ENCODE peak calls at places on chromosomes 11 and 22, in eight cellular contexts. One of them, this sample, is unnamed.

GRCh38 chr11:2379471-2380174 is 2.5 kb downstream of the CD81 start:
- DNase-seq in left cardiac atrium: peak
- DNase-seq in EH: no peak
- DNase-seq in brain microvascular endothelial cell: no peak
- DNase-seq in astrocyte of the cerebellum: no peak
- DNase-seq in PC-3: no peak
- DNase-seq in stimulated activated naive CD4-positive, alpha-beta T cell: no peak
- DNase-seq in dorsolateral prefrontal cortex: no peak
- DNase-seq in this sample: no peak

GRCh38 chr11:763073-763463 is 14.2 kb downstream of the GATD1 start:
- DNase-seq in left cardiac atrium: no peak
- DNase-seq in EH: no peak
- DNase-seq in brain microvascular endothelial cell: no peak
- DNase-seq in astrocyte of the cerebellum: no peak
- DNase-seq in PC-3: peak
- DNase-seq in stimulated activated naive CD4-positive, alpha-beta T cell: no peak
- DNase-seq in dorsolateral prefrontal cortex: no peak
- DNase-seq in this sample: no peak

GRCh38 chr11:9150501-9150900 is 59.1 kb upstream of the SCUBE2 start:
- DNase-seq in left cardiac atrium: no peak
- DNase-seq in EH: peak
- DNase-seq in brain microvascular endothelial cell: peak
- DNase-seq in astrocyte of the cerebellum: no peak
- DNase-seq in PC-3: peak
- DNase-seq in stimulated activated naive CD4-positive, alpha-beta T cell: no peak
- DNase-seq in dorsolateral prefrontal cortex: no peak
- DNase-seq in this sample: no peak

GRCh38 chr22:22124374-22124773 is 120.2 kb upstream of the VPREB1 start:
- DNase-seq in left cardiac atrium: no peak
- DNase-seq in EH: no peak
- DNase-seq in brain microvascular endothelial cell: no peak
- DNase-seq in astrocyte of the cerebellum: no peak
- DNase-seq in PC-3: no peak
- DNase-seq in stimulated activated naive CD4-positive, alpha-beta T cell: no peak
- DNase-seq in dorsolateral prefrontal cortex: no peak
- DNase-seq in this sample: no peak

GRCh38 chr22:39148727-39149535 is 3.5 kb downstream of the CBX7 start:
- DNase-seq in left cardiac atrium: peak
- DNase-seq in EH: peak
- DNase-seq in brain microvascular endothelial cell: no peak
- DNase-seq in astrocyte of the cerebellum: no peak
- DNase-seq in PC-3: no peak
- DNase-seq in stimulated activated naive CD4-positive, alpha-beta T cell: peak
- DNase-seq in dorsolateral prefrontal cortex: no peak
- DNase-seq in this sample: no peak

GRCh38 chr11:30504468-30504867 is 81.7 kb downstream of the MPPED2 start:
- DNase-seq in left cardiac atrium: no peak
- DNase-seq in EH: no peak
- DNase-seq in brain microvascular endothelial cell: no peak
- DNase-seq in astrocyte of the cerebellum: no peak
- DNase-seq in PC-3: no peak
- DNase-seq in stimulated activated naive CD4-positive, alpha-beta T cell: no peak
- DNase-seq in dorsolateral prefrontal cortex: no peak
- DNase-seq in this sample: no peak

GRCh38 chr11:121801796-121802195 is 314.2 kb downstream of the BLID start:
- DNase-seq in left cardiac atrium: no peak
- DNase-seq in EH: no peak
- DNase-seq in brain microvascular endothelial cell: no peak
- DNase-seq in astrocyte of the cerebellum: no peak
- DNase-seq in PC-3: no peak
- DNase-seq in stimulated activated naive CD4-positive, alpha-beta T cell: no peak
- DNase-seq in dorsolateral prefrontal cortex: no peak
- DNase-seq in this sample: no peak

GRCh38 chr11:47052165-47052564 is 115.6 kb downstream of the CSTPP1 start:
- DNase-seq in left cardiac atrium: no peak
- DNase-seq in EH: no peak
- DNase-seq in brain microvascular endothelial cell: no peak
- DNase-seq in astrocyte of the cerebellum: no peak
- DNase-seq in PC-3: no peak
- DNase-seq in stimulated activated naive CD4-positive, alpha-beta T cell: no peak
- DNase-seq in dorsolateral prefrontal cortex: no peak
- DNase-seq in this sample: no peak

GRCh38 chr11:93933230-93933629 is 82.8 kb upstream of the VSTM5 start:
- DNase-seq in left cardiac atrium: no peak
- DNase-seq in EH: no peak
- DNase-seq in brain microvascular endothelial cell: no peak
- DNase-seq in astrocyte of the cerebellum: peak
- DNase-seq in PC-3: no peak
- DNase-seq in stimulated activated naive CD4-positive, alpha-beta T cell: no peak
- DNase-seq in dorsolateral prefrontal cortex: no peak
- DNase-seq in this sample: no peak

GRCh38 chr11:129117595-129118350 is 74.4 kb downstream of the ARHGAP32 start:
- DNase-seq in left cardiac atrium: no peak
- DNase-seq in EH: peak
- DNase-seq in brain microvascular endothelial cell: peak
- DNase-seq in astrocyte of the cerebellum: peak
- DNase-seq in PC-3: peak
- DNase-seq in stimulated activated naive CD4-positive, alpha-beta T cell: peak
- DNase-seq in dorsolateral prefrontal cortex: peak
- DNase-seq in this sample: peak

GRCh38 chr11:10838083-10838482 is 19.8 kb downstream of the ZBED5 start:
- DNase-seq in left cardiac atrium: no peak
- DNase-seq in EH: no peak
- DNase-seq in brain microvascular endothelial cell: no peak
- DNase-seq in astrocyte of the cerebellum: no peak
- DNase-seq in PC-3: no peak
- DNase-seq in stimulated activated naive CD4-positive, alpha-beta T cell: no peak
- DNase-seq in dorsolateral prefrontal cortex: no peak
- DNase-seq in this sample: no peak

GRCh38 chr11:65488273-65489058 is 10.4 kb upstream of the MALAT1 start:
- DNase-seq in left cardiac atrium: peak
- DNase-seq in EH: peak
- DNase-seq in brain microvascular endothelial cell: peak
- DNase-seq in astrocyte of the cerebellum: no peak
- DNase-seq in PC-3: no peak
- DNase-seq in stimulated activated naive CD4-positive, alpha-beta T cell: no peak
- DNase-seq in dorsolateral prefrontal cortex: no peak
- DNase-seq in this sample: no peak

GRCh38 chr11:3155691-3156258 is 9.3 kb downstream of the OSBPL5 start:
- DNase-seq in left cardiac atrium: peak
- DNase-seq in EH: peak
- DNase-seq in brain microvascular endothelial cell: no peak
- DNase-seq in astrocyte of the cerebellum: peak
- DNase-seq in PC-3: no peak
- DNase-seq in stimulated activated naive CD4-positive, alpha-beta T cell: no peak
- DNase-seq in dorsolateral prefrontal cortex: no peak
- DNase-seq in this sample: no peak

GRCh38 chr11:59206635-59207034 is 6.1 kb downstream of the MPEG1 start:
- DNase-seq in left cardiac atrium: peak
- DNase-seq in EH: peak
- DNase-seq in brain microvascular endothelial cell: peak
- DNase-seq in astrocyte of the cerebellum: no peak
- DNase-seq in PC-3: peak
- DNase-seq in stimulated activated naive CD4-positive, alpha-beta T cell: no peak
- DNase-seq in dorsolateral prefrontal cortex: no peak
- DNase-seq in this sample: peak

GRCh38 chr22:39092111-39092867 is 4.8 kb upstream of the APOBEC3H start:
- DNase-seq in left cardiac atrium: no peak
- DNase-seq in EH: no peak
- DNase-seq in brain microvascular endothelial cell: no peak
- DNase-seq in astrocyte of the cerebellum: no peak
- DNase-seq in PC-3: no peak
- DNase-seq in stimulated activated naive CD4-positive, alpha-beta T cell: no peak
- DNase-seq in dorsolateral prefrontal cortex: no peak
- DNase-seq in this sample: no peak

GRCh38 chr11:72240461-72241289 is 3.3 kb downstream of the PHOX2A start:
- DNase-seq in left cardiac atrium: no peak
- DNase-seq in EH: peak
- DNase-seq in brain microvascular endothelial cell: no peak
- DNase-seq in astrocyte of the cerebellum: no peak
- DNase-seq in PC-3: no peak
- DNase-seq in stimulated activated naive CD4-positive, alpha-beta T cell: no peak
- DNase-seq in dorsolateral prefrontal cortex: no peak
- DNase-seq in this sample: no peak

GRCh38 chr11:109859325-109859724 is 233.9 kb upstream of the ZC3H12C start:
- DNase-seq in left cardiac atrium: no peak
- DNase-seq in EH: peak
- DNase-seq in brain microvascular endothelial cell: peak
- DNase-seq in astrocyte of the cerebellum: peak
- DNase-seq in PC-3: peak
- DNase-seq in stimulated activated naive CD4-positive, alpha-beta T cell: no peak
- DNase-seq in dorsolateral prefrontal cortex: no peak
- DNase-seq in this sample: no peak

GRCh38 chr11:832529-833113 is at the start of gene CD151:
- DNase-seq in left cardiac atrium: no peak
- DNase-seq in EH: peak
- DNase-seq in brain microvascular endothelial cell: no peak
- DNase-seq in astrocyte of the cerebellum: no peak
- DNase-seq in PC-3: peak
- DNase-seq in stimulated activated naive CD4-positive, alpha-beta T cell: no peak
- DNase-seq in dorsolateral prefrontal cortex: no peak
- DNase-seq in this sample: peak

GRCh38 chr11:75593337-75593915 is 31.4 kb downstream of the SERPINH1 start:
- DNase-seq in left cardiac atrium: no peak
- DNase-seq in EH: no peak
- DNase-seq in brain microvascular endothelial cell: no peak
- DNase-seq in astrocyte of the cerebellum: no peak
- DNase-seq in PC-3: no peak
- DNase-seq in stimulated activated naive CD4-positive, alpha-beta T cell: no peak
- DNase-seq in dorsolateral prefrontal cortex: no peak
- DNase-seq in this sample: peak

GRCh38 chr11:41612415-41612814 is 153.0 kb upstream of the LRRC4C start:
- DNase-seq in left cardiac atrium: no peak
- DNase-seq in EH: no peak
- DNase-seq in brain microvascular endothelial cell: no peak
- DNase-seq in astrocyte of the cerebellum: no peak
- DNase-seq in PC-3: peak
- DNase-seq in stimulated activated naive CD4-positive, alpha-beta T cell: no peak
- DNase-seq in dorsolateral prefrontal cortex: no peak
- DNase-seq in this sample: no peak